ENCODE peak calls at places on chromosomes 6 and 20, in ten cellular contexts. W, Q, X, C, I, E, J, B, H and A are unnamed samples.

GRCh38 chr20:38302721-38303120 is 1.2 kb upstream of the BPI start:
- DNase-seq in W (peak), Q (no peak), X (no peak), C (no peak), I (peak), E (no peak), J (peak), B (peak), H (no peak), A (no peak)

GRCh38 chr20:51529758-51530157 is 12.8 kb downstream of the NFATC2 start:
- DNase-seq in W (peak), Q (no peak), X (no peak), C (no peak), I (no peak), E (no peak), J (no peak), B (no peak), H (no peak), A (no peak)

GRCh38 chr6:66558189-66558588 is 851.2 kb upstream of the EYS start:
- DNase-seq in W (peak), Q (no peak), X (no peak), C (no peak), I (no peak), E (peak), J (no peak), B (peak), H (no peak), A (no peak)

GRCh38 chr6:3202999-3203696 is 24.3 kb downstream of the TUBB2B start:
- DNase-seq in W (peak), Q (no peak), X (no peak), C (no peak), I (peak), E (no peak), J (no peak), B (no peak), H (no peak), A (no peak)

GRCh38 chr6:30071081-30071818 is 4.3 kb downstream of the PPP1R11 start:
- DNase-seq in W (peak), Q (no peak), X (no peak), C (peak), I (peak), E (no peak), J (no peak), B (peak), H (no peak), A (no peak)

GRCh38 chr6:75149253-75149652 is 56.6 kb downstream of the COL12A1 start:
- DNase-seq in W (peak), Q (no peak), X (no peak), C (no peak), I (no peak), E (no peak), J (no peak), B (no peak), H (peak), A (no peak)

GRCh38 chr6:25963426-25964123 is 973 bp downstream of the TRIM38 start:
- DNase-seq in W (peak), Q (no peak), X (no peak), C (no peak), I (no peak), E (no peak), J (no peak), B (peak), H (peak), A (no peak)

GRCh38 chr6:120211955-120212792 is 862.6 kb upstream of the MAN1A1 start:
- DNase-seq in W (peak), Q (no peak), X (no peak), C (no peak), I (peak), E (no peak), J (no peak), B (no peak), H (peak), A (peak)

GRCh38 chr6:118736351-118736750 is 85.0 kb upstream of the CEP85L start:
- DNase-seq in W (no peak), Q (no peak), X (no peak), C (no peak), I (no peak), E (no peak), J (no peak), B (no peak), H (no peak), A (no peak)

GRCh38 chr6:139764498-139764986 is 390.1 kb upstream of the CITED2 start:
- DNase-seq in W (peak), Q (peak), X (peak), C (no peak), I (peak), E (peak), J (no peak), B (no peak), H (peak), A (peak)

GRCh38 chr6:150485559-150486517 is 113.8 kb upstream of the PLEKHG1 start:
- DNase-seq in W (no peak), Q (peak), X (no peak), C (no peak), I (no peak), E (no peak), J (no peak), B (no peak), H (no peak), A (no peak)

GRCh38 chr6:103855750-103856149 is 1004.0 kb downstream of the HACE1 start:
- DNase-seq in W (no peak), Q (no peak), X (no peak), C (no peak), I (no peak), E (no peak), J (no peak), B (no peak), H (no peak), A (no peak)

GRCh38 chr6:159008656-159009288 is 8.8 kb upstream of the RSPH3 start:
- DNase-seq in W (peak), Q (no peak), X (no peak), C (no peak), I (no peak), E (peak), J (no peak), B (peak), H (peak), A (no peak)

GRCh38 chr6:153125032-153125431 is 6.0 kb downstream of the RGS17 start:
- DNase-seq in W (no peak), Q (no peak), X (no peak), C (no peak), I (no peak), E (no peak), J (no peak), B (no peak), H (peak), A (no peak)

GRCh38 chr20:7924692-7925091 is 15.6 kb downstream of the HAO1 start:
- DNase-seq in W (peak), Q (peak), X (peak), C (no peak), I (peak), E (no peak), J (no peak), B (no peak), H (peak), A (peak)

GRCh38 chr6:138662474-138662873 is 111.1 kb upstream of the CCDC28A start:
- DNase-seq in W (peak), Q (no peak), X (no peak), C (no peak), I (peak), E (no peak), J (no peak), B (no peak), H (peak), A (peak)

GRCh38 chr6:169793408-169793807 is 42.0 kb downstream of the ERMARD start:
- DNase-seq in W (no peak), Q (no peak), X (no peak), C (peak), I (no peak), E (no peak), J (no peak), B (no peak), H (no peak), A (no peak)

GRCh38 chr6:8821921-8822512 is 386.7 kb upstream of the SLC35B3 start:
- DNase-seq in W (no peak), Q (no peak), X (no peak), C (no peak), I (no peak), E (no peak), J (no peak), B (no peak), H (peak), A (no peak)

GRCh38 chr6:1037430-1037829 is 274.5 kb upstream of the FOXQ1 start:
- DNase-seq in W (no peak), Q (no peak), X (no peak), C (no peak), I (no peak), E (no peak), J (no peak), B (no peak), H (no peak), A (no peak)

GRCh38 chr6:15945593-15946159 is 183.2 kb upstream of the MYLIP start:
- DNase-seq in W (peak), Q (no peak), X (no peak), C (no peak), I (peak), E (no peak), J (no peak), B (no peak), H (peak), A (no peak)

GRCh38 chr6:3484240-3484639 is 27.4 kb upstream of the SLC22A23 start:
- DNase-seq in W (peak), Q (no peak), X (no peak), C (no peak), I (peak), E (no peak), J (no peak), B (no peak), H (peak), A (no peak)

GRCh38 chr20:17837179-17837578 is 131.4 kb downstream of the SNX5 start:
- DNase-seq in W (no peak), Q (no peak), X (no peak), C (no peak), I (no peak), E (no peak), J (no peak), B (no peak), H (no peak), A (no peak)

GRCh38 chr20:31593221-31594001 is 11.7 kb upstream of the ID1 start:
- DNase-seq in W (peak), Q (no peak), X (no peak), C (peak), I (peak), E (no peak), J (no peak), B (no peak), H (peak), A (no peak)

GRCh38 chr6:137968901-137969300 is 101.8 kb downstream of the TNFAIP3 start:
- DNase-seq in W (peak), Q (no peak), X (no peak), C (no peak), I (no peak), E (peak), J (no peak), B (no peak), H (no peak), A (no peak)

GRCh38 chr20:22584630-22584921 is 204 bp upstream of the FOXA2 start:
- DNase-seq in W (no peak), Q (no peak), X (no peak), C (peak), I (no peak), E (no peak), J (no peak), B (peak), H (peak), A (no peak)

GRCh38 chr6:142934599-142934998 is 10.4 kb downstream of the HIVEP2 start:
- DNase-seq in W (no peak), Q (no peak), X (no peak), C (no peak), I (no peak), E (no peak), J (no peak), B (no peak), H (no peak), A (no peak)
- H3K4me3 ChIP-seq in W (no peak), Q (no peak), X (no peak), C (no peak), I (no peak), E (no peak), J (no peak), B (no peak), H (no peak), A (no peak)

DNA sequence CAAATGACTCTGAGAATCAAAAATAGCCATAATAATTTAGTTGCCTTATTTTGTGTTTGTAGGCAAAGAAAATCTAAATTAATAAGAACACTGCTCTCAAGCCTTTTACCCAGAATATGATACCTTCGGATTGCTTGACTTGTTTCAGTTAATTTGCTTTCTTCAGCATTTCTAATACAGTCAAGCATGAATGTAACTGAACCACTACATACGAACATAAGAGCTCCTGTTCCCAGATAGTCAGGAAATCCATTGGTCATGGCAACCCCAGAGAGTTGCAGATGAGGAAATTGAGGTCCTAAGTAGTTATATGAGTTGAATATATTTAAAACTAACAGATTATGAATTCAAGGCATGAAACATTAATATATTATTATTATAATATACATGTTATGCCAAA is 2.9 kb downstream of the FRK start:
- DNase-seq in W (no peak), Q (no peak), X (no peak), C (no peak), I (no peak), E (no peak), J (no peak), B (no peak), H (no peak), A (no peak)
- H3K4me3 ChIP-seq in W (no peak), Q (no peak), X (no peak), C (peak), I (no peak), E (no peak), J (no peak), B (no peak), H (no peak), A (peak)

GRCh38 chr6:161214722-161215121 is 59.1 kb downstream of the AGPAT4 start:
- DNase-seq in W (no peak), Q (no peak), X (no peak), C (no peak), I (no peak), E (no peak), J (no peak), B (no peak), H (peak), A (no peak)

GRCh38 chr6:161216616-161217205 is 57.1 kb downstream of the AGPAT4 start:
- DNase-seq in W (no peak), Q (no peak), X (no peak), C (no peak), I (no peak), E (no peak), J (no peak), B (no peak), H (no peak), A (no peak)

GRCh38 chr6:161217631-161218030 is 56.2 kb downstream of the AGPAT4 start:
- DNase-seq in W (no peak), Q (no peak), X (no peak), C (peak), I (no peak), E (no peak), J (no peak), B (no peak), H (no peak), A (no peak)

GRCh38 chr6:161215193-161215592 is 58.7 kb downstream of the AGPAT4 start:
- DNase-seq in W (peak), Q (no peak), X (peak), C (no peak), I (peak), E (no peak), J (no peak), B (no peak), H (peak), A (no peak)

GRCh38 chr6:161215876-161216615 is 57.8 kb downstream of the AGPAT4 start:
- DNase-seq in W (peak), Q (no peak), X (peak), C (no peak), I (peak), E (no peak), J (no peak), B (no peak), H (no peak), A (no peak)
- H3K4me3 ChIP-seq in W (no peak), Q (no peak), X (no peak), C (no peak), I (no peak), E (no peak), J (no peak), B (no peak), H (no peak), A (no peak)

DNA sequence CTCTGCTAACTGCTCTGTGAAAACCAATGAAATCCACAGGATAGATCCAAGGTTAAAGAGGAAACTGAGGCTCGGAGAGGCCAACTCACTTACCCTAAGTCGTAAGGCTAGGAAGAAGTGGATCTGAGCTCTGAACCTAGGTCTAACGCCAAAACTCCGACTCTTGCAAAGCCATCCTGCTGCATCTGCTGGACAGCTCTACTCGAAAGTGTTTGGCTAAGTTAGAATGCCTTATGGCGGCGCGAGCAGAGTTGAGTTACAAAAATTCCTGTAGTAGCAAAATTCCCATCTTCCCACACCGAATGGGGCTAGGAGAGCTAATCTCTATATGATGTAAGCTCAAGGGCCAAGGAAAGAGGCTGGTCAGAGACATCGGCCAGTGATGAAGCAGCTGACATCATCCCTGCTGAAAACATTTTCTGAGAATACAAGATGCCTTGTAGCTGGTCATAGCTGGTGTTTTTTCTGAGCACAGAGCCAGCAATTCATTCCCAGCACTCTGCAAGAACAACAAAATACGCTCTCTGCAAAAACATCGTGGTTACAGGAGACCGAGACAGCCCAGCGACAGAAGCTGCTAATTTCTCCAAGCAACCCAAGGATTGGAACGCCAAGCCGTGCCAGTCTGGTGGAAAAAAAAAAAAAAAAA is 1.8 kb downstream of the SPATA2 start:
- DNase-seq in W (no peak), Q (no peak), X (no peak), C (no peak), I (no peak), E (no peak), J (no peak), B (no peak), H (no peak), A (no peak)
- H3K4me3 ChIP-seq in W (no peak), Q (no peak), X (no peak), C (no peak), I (no peak), E (no peak), J (no peak), B (peak), H (peak), A (peak)

GRCh38 chr20:36400901-36401300 is 94.8 kb downstream of the DLGAP4 start:
- DNase-seq in W (no peak), Q (no peak), X (no peak), C (no peak), I (no peak), E (no peak), J (no peak), B (peak), H (no peak), A (no peak)
- H3K4me3 ChIP-seq in W (no peak), Q (no peak), X (no peak), C (no peak), I (no peak), E (no peak), J (no peak), B (no peak), H (no peak), A (no peak)

DNA sequence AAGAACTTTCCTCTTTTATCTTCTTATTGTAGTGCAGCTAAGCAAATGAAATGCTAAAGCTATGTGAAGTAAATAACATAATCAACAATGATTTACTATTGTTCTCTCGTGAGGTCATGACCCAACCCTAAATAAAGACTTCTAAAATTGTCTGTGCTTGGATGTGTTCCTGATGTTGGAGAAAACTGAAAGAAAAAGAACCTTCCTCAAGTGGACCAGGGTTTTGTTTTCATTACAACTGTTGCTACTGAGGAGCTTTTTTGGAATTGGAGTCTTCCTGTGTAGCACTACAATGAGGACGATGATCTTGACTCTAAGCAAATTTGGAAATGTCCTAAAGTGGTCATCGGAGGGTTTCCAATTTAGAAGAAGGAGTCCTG is 59.7 kb upstream of the SUPT3H start:
- DNase-seq in W (no peak), Q (no peak), X (no peak), C (no peak), I (no peak), E (no peak), J (no peak), B (no peak), H (no peak), A (no peak)
- H3K4me3 ChIP-seq in W (no peak), Q (no peak), X (no peak), C (no peak), I (no peak), E (no peak), J (no peak), B (no peak), H (no peak), A (no peak)

DNA sequence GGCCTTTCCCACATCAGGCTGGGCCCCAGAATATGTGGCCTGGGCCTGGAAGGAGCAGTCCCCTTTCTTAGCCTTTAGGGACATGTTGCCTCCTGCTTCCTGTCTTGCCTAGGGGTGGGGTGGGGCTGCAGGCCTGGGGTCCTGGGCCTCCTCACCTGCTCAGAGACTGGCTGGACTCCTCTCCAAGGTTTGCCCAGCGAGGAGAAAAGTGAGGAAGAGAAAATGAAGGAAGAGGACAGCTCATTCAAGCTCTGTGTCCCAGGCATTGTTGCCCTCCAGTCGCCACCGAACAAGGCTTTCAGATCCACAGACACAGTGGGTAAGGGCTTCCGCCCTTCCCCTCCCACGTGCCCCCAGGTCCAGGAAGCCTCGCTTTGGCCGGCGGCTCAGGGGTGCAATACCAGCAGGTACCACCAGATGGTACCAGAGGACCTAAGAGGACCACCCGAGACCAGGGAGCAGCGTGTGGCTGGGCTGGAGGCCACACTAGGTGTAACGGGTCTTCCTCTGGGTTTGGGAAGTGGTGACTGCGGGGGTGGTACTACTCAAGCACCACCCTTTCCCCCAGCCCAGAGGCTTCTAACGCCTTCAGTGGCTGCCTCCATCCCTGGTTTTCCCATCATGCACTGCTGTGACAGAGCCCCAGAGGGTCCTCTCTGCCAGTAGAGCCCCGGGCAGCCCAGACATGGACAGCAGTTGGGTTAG is 5.5 kb upstream of the BAK1 start:
- DNase-seq in W (peak), Q (peak), X (no peak), C (peak), I (peak), E (peak), J (peak), B (peak), H (peak), A (no peak)
- H3K4me3 ChIP-seq in W (peak), Q (no peak), X (peak), C (no peak), I (peak), E (peak), J (no peak), B (no peak), H (no peak), A (no peak)